ENCODE peak calls at places on chromosomes 2 and 18, in eight cellular contexts. K, D, L, Q, A, R, H and N are unnamed samples.

GRCh38 chr2:223997938-223998337 is 40.7 kb downstream of the MRPL44 start:
- DNase-seq in A (no peak), H (no peak), L (no peak), D (no peak), K (peak; percentile 30), R (no peak), Q (no peak), N (no peak)

GRCh38 chr2:164903944-164904343 is 51.4 kb downstream of the SLC38A11 start:
- DNase-seq in A (no peak), L (no peak), K (no peak), R (no peak), H (no peak), Q (no peak), D (no peak), N (no peak)

GRCh38 chr2:202599911-202600310 is 34.9 kb upstream of the FAM117B start:
- DNase-seq in R (no peak), Q (no peak), A (no peak), L (no peak), H (no peak), K (no peak), D (no peak), N (no peak)

GRCh38 chr2:78540255-78540654 is 485.2 kb upstream of the REG3G start:
- DNase-seq in R (no peak), H (no peak), A (no peak), D (no peak), Q (no peak), K (no peak), L (no peak), N (no peak)

GRCh38 chr2:47451790-47452189 is 48.8 kb downstream of the MSH2 start:
- DNase-seq in Q (no peak), A (no peak), D (no peak), H (no peak), K (no peak), R (no peak), L (no peak), N (no peak)

GRCh38 chr2:18299423-18300212 is 260.8 kb downstream of the RDH14 start:
- DNase-seq in R (no peak), Q (no peak), L (no peak), A (no peak), D (no peak), H (no peak), K (peak; percentile 96), N (no peak)

GRCh38 chr2:208046686-208047085 is 21.4 kb upstream of the PLEKHM3 start:
- DNase-seq in K (peak; percentile 53), D (no peak), L (no peak), R (no peak), H (no peak), Q (no peak), A (no peak), N (no peak)

GRCh38 chr2:25528173-25528572 is 145.2 kb downstream of the DTNB start:
- DNase-seq in A (no peak), H (no peak), R (no peak), Q (no peak), L (no peak), D (no peak), K (peak; percentile 76), N (peak; percentile 86)

GRCh38 chr2:85248741-85249524 is 78.9 kb downstream of the TGOLN2 start:
- DNase-seq in L (peak; percentile 68), A (no peak), Q (no peak), H (peak; percentile 64), D (no peak), K (peak; percentile 94), R (no peak), N (peak; percentile 92)

GRCh38 chr2:1603059-1603458 is 141.3 kb downstream of the PXDN start:
- DNase-seq in D (no peak), R (no peak), H (no peak), K (no peak), L (no peak), A (no peak), Q (no peak), N (peak; percentile 63)

GRCh38 chr18:62454527-62454926 is 68.3 kb upstream of the ZCCHC2 start:
- DNase-seq in D (no peak), Q (no peak), H (no peak), L (no peak), A (no peak), R (no peak), K (no peak), N (no peak)

GRCh38 chr2:158969162-158969716 is 799 bp downstream of the TANC1 start:
- DNase-seq in A (no peak), L (no peak), D (no peak), Q (no peak), H (no peak), K (no peak), R (no peak), N (peak; percentile 68)
- H3K27ac ChIP-seq in A (no peak overlapping the region), L (peak overlapping the region; percentile 96), D (peak overlapping the region; percentile 88), Q (peak overlapping the region; percentile 89), H (peak overlapping the region; percentile 48), K (peak overlapping the region; percentile 90), R (peak overlapping the region; percentile 41), N (peak overlapping the region; percentile 63)

GRCh38 chr2:26725516-26725810 is 32.9 kb downstream of the KCNK3 start:
- DNase-seq in Q (no peak), R (no peak), L (no peak), K (no peak), D (peak; percentile 71), A (no peak), H (peak; percentile 80), N (no peak)

GRCh38 chr2:26729311-26729710 is 34.8 kb upstream of the SLC35F6 start:
- DNase-seq in K (no peak), R (no peak), A (no peak), D (no peak), L (no peak), H (no peak), Q (no peak), N (no peak)

GRCh38 chr2:26726229-26726628 is 33.7 kb downstream of the KCNK3 start:
- DNase-seq in L (no peak), A (no peak), D (no peak), H (no peak), R (no peak), K (no peak), Q (no peak), N (no peak)

GRCh38 chr2:26730549-26730948 is 33.5 kb upstream of the SLC35F6 start:
- DNase-seq in H (no peak), K (no peak), A (no peak), Q (no peak), R (no peak), D (no peak), L (no peak), N (no peak)

DNA sequence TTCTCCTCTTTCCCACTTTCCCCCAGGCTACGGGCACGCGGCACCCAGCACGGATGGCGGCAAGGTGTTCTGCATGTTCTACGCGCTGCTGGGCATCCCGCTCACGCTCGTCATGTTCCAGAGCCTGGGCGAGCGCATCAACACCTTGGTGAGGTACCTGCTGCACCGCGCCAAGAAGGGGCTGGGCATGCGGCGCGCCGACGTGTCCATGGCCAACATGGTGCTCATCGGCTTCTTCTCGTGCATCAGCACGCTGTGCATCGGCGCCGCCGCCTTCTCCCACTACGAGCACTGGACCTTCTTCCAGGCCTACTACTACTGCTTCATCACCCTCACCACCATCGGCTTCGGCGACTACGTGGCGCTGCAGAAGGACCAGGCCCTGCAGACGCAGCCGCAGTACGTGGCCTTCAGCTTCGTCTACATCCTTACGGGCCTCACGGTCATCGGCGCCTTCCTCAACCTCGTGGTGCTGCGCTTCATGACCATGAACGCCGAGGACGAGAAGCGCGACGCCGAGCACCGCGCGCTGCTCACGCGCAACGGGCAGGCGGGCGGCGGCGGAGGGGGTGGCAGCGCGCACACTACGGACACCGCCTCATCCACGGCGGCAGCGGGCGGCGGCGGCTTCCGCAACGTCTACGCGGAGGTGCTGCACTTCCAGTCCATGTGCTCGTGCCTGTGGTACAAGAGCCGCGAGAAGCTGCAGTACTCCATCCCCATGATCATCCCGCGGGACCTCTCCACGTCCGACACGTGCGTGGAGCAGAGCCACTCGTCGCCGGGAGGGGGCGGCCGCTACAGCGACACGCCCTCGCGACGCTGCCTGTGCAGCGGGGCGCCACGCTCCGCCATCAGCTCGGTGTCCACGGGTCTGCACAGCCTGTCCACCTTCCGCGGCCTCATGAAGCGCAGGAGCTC is 35.4 kb downstream of the KCNK3 start:
- DNase-seq in D (no peak), R (no peak), L (no peak), K (no peak), A (no peak), Q (no peak), H (peak; percentile 60), N (peak; percentile 89)
- H3K4me3 ChIP-seq in D (no peak overlapping the region), R (no peak overlapping the region), L (no peak overlapping the region), K (no peak overlapping the region), A (no peak overlapping the region), Q (no peak overlapping the region), H (no peak overlapping the region), N (peak overlapping the region; percentile 48)

DNA sequence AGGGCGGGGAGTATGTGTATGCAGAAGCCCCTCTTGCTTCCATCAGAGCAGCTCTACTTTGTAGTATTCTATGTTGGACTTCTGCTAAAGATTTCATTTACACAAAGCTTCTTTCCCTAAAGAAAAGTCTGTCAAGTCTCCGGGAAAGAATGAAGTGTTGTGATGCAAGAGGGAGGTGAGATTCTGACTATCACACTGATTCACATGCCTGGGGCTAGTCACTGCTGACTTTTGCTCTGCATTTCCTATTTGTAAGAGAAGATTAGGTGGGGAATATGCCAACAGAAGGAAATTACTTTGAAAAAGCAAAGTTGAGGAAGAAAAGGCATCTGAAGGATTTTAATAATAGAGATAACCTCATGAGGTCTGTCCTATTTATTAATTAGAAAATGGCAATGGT is 81.7 kb upstream of the PGAP1 start:
- DNase-seq in L (no peak), R (no peak), H (no peak), A (no peak), D (no peak), Q (no peak), K (peak; percentile 74), N (peak; percentile 59)
- H3K27ac ChIP-seq in L (no peak overlapping the region), R (no peak overlapping the region), H (no peak overlapping the region), A (no peak overlapping the region), D (no peak overlapping the region), Q (no peak overlapping the region), K (no peak overlapping the region), N (no peak overlapping the region)

GRCh38 chr2:32067549-32067948 is 4.2 kb downstream of the SPAST start:
- DNase-seq in L (no peak), Q (no peak), A (no peak), K (no peak), H (no peak), D (no peak), R (no peak), N (no peak)

GRCh38 chr2:32061973-32062861 is 1.1 kb upstream of the SPAST start:
- DNase-seq in D (peak; percentile 71), A (no peak), R (no peak), K (peak; percentile 19), H (peak; percentile 62), L (peak; percentile 39), Q (no peak), N (peak; percentile 71)

GRCh38 chr2:32063310-32064020 is at the start of gene SPAST:
- DNase-seq in Q (peak; percentile 99), A (peak; percentile 96), D (peak; percentile 99), R (peak; percentile 99), H (peak; percentile 99), K (peak; percentile 95), L (peak; percentile 98), N (peak; percentile 98)

GRCh38 chr2:32064021-32064678 is 794 bp downstream of the SPAST start:
- DNase-seq in D (no peak), Q (no peak), R (no peak), K (no peak), H (no peak), L (peak; percentile 17), A (no peak), N (no peak)

DNA sequence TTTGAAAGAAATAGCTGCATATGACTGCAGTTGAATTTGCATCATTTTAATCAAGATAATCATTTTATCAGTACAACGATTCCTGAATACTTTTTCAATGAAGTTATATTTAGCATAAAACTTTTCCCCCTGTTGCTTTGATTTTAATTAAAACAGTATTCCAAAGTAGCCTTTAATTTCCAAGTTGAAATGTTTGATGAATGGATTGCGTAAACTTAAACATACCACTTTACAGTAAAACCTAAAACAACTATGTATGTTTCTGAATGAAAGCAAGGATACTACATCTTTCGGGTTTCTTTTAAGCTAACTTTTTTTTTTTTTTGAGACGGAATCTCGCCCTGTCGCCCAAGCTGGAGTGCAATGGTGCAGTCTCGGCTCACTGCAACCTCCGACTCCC is 1.4 kb downstream of the SPAST start:
- DNase-seq in K (no peak), R (no peak), L (no peak), D (no peak), H (no peak), Q (no peak), A (no peak), N (no peak)
- H3K4me3 ChIP-seq in K (peak overlapping the region; percentile 58), R (peak overlapping the region; percentile 90), L (peak overlapping the region; percentile 82), D (peak overlapping the region; percentile 97), H (peak overlapping the region; percentile 74), Q (peak overlapping the region; percentile 97), A (peak overlapping the region; percentile 48), N (peak overlapping the region; percentile 87)